ENCODE peak calls at places on chromosomes 7 and 10, in seven cellular contexts. B, U, D, R, C, W and L are unnamed samples.

GRCh38 chr10:6399241-6399701 is 180.8 kb downstream of the PRKCQ start:
- DNase-seq in B (no peak), U (peak), D (no peak), R (no peak), C (no peak), W (no peak), L (peak)

GRCh38 chr7:116911799-116912198 is 41.5 kb upstream of the ST7 start:
- DNase-seq in B (no peak), U (no peak), D (peak), R (no peak), C (no peak), W (no peak), L (no peak)

GRCh38 chr10:100267237-100268104 is at the start of gene CWF19L1:
- DNase-seq in B (peak), U (peak), D (peak), R (peak), C (peak), W (peak), L (peak)

GRCh38 chr10:10826125-10826524 is 191.5 kb upstream of the CELF2 start:
- DNase-seq in B (peak), U (no peak), D (peak), R (peak), C (no peak), W (no peak), L (peak)

GRCh38 chr10:109205929-109206585 is 717.3 kb downstream of the XPNPEP1 start:
- DNase-seq in B (no peak), U (peak), D (peak), R (no peak), C (no peak), W (no peak), L (no peak)

GRCh38 chr7:127876393-127876792 is 154.8 kb downstream of the LRRC4 start:
- DNase-seq in B (no peak), U (no peak), D (peak), R (no peak), C (no peak), W (no peak), L (peak)

GRCh38 chr10:94997763-94998174 is 59.3 kb downstream of the CYP2C9 start:
- DNase-seq in B (no peak), U (no peak), D (no peak), R (no peak), C (no peak), W (no peak), L (no peak)

GRCh38 chr7:78279457-78279856 is 480.9 kb downstream of the PHTF2 start:
- DNase-seq in B (no peak), U (no peak), D (no peak), R (no peak), C (no peak), W (no peak), L (peak)

GRCh38 chr10:72107325-72108003 is 19.1 kb upstream of the SPOCK2 start:
- DNase-seq in B (no peak), U (no peak), D (no peak), R (peak), C (no peak), W (no peak), L (peak)

GRCh38 chr10:120729508-120729907 is 121.7 kb upstream of the WDR11 start:
- DNase-seq in B (peak), U (no peak), D (no peak), R (no peak), C (no peak), W (no peak), L (no peak)

GRCh38 chr7:116455009-116455408 is 44.5 kb upstream of the CAV2 start:
- DNase-seq in B (peak), U (no peak), D (peak), R (no peak), C (no peak), W (no peak), L (peak)

GRCh38 chr10:128043259-128044045 is 82.8 kb downstream of the MKI67 start:
- DNase-seq in B (no peak), U (no peak), D (no peak), R (no peak), C (no peak), W (no peak), L (no peak)

GRCh38 chr7:107162466-107162865 is 6.3 kb upstream of the HBP1 start:
- DNase-seq in B (no peak), U (no peak), D (peak), R (no peak), C (no peak), W (no peak), L (no peak)

GRCh38 chr10:29646238-29646902 is 11.6 kb upstream of the SVIL start:
- DNase-seq in B (peak), U (peak), D (peak), R (peak), C (peak), W (no peak), L (peak)

GRCh38 chr7:143487566-143487965 is 9.9 kb downstream of the TAS2R41 start:
- DNase-seq in B (peak), U (no peak), D (peak), R (no peak), C (peak), W (no peak), L (peak)

GRCh38 chr10:59057350-59057749 is 119.1 kb upstream of the PHYHIPL start:
- DNase-seq in B (no peak), U (no peak), D (no peak), R (no peak), C (no peak), W (no peak), L (no peak)

GRCh38 chr7:47301078-47301477 is 280.8 kb downstream of the TNS3 start:
- DNase-seq in B (no peak), U (no peak), D (no peak), R (no peak), C (peak), W (no peak), L (peak)

GRCh38 chr7:96495751-96496216 is 173.9 kb upstream of the SLC25A13 start:
- DNase-seq in B (no peak), U (peak), D (no peak), R (no peak), C (no peak), W (no peak), L (peak)

GRCh38 chr7:138524259-138524658 is 64.2 kb downstream of the TRIM24 start:
- DNase-seq in B (no peak), U (no peak), D (no peak), R (no peak), C (no peak), W (no peak), L (no peak)

GRCh38 chr7:98223898-98224700 is 12.9 kb downstream of the BHLHA15 start:
- DNase-seq in B (no peak), U (no peak), D (no peak), R (no peak), C (no peak), W (no peak), L (no peak)

GRCh38 chr7:155584763-155585531 is 38.6 kb upstream of the CNPY1 start:
- DNase-seq in B (no peak), U (peak), D (peak), R (no peak), C (peak), W (no peak), L (peak)

GRCh38 chr7:47474937-47475879 is 106.7 kb downstream of the TNS3 start:
- DNase-seq in B (peak), U (peak), D (peak), R (peak), C (peak), W (peak), L (peak)

GRCh38 chr7:149005427-149006344 is 22.6 kb downstream of the PDIA4 start:
- DNase-seq in B (peak), U (peak), D (peak), R (no peak), C (peak), W (no peak), L (peak)

GRCh38 chr10:71812016-71812912 is 38.8 kb downstream of the PSAP start:
- DNase-seq in B (peak), U (peak), D (peak), R (peak), C (peak), W (no peak), L (peak)

GRCh38 chr7:68186072-68186471 is 1189.4 kb downstream of the TYW1 start:
- DNase-seq in B (no peak), U (no peak), D (no peak), R (no peak), C (no peak), W (no peak), L (no peak)

GRCh38 chr10:79385392-79385795 is 38.1 kb downstream of the PPIF start:
- DNase-seq in B (no peak), U (no peak), D (no peak), R (no peak), C (peak), W (no peak), L (no peak)

GRCh38 chr7:75776295-75776971 is 4.4 kb upstream of the CCL26 start:
- DNase-seq in B (no peak), U (peak), D (peak), R (peak), C (no peak), W (no peak), L (peak)

GRCh38 chr10:125259651-125260050 is 99.3 kb upstream of the CTBP2 start:
- DNase-seq in B (no peak), U (no peak), D (no peak), R (no peak), C (peak), W (no peak), L (no peak)

GRCh38 chr7:157446322-157446721 is 109.5 kb downstream of the DNAJB6 start:
- DNase-seq in B (no peak), U (no peak), D (no peak), R (no peak), C (peak), W (no peak), L (no peak)

GRCh38 chr10:127089446-127089845 is 106.9 kb downstream of the INSYN2A start:
- DNase-seq in B (no peak), U (no peak), D (no peak), R (no peak), C (peak), W (no peak), L (no peak)

DNA sequence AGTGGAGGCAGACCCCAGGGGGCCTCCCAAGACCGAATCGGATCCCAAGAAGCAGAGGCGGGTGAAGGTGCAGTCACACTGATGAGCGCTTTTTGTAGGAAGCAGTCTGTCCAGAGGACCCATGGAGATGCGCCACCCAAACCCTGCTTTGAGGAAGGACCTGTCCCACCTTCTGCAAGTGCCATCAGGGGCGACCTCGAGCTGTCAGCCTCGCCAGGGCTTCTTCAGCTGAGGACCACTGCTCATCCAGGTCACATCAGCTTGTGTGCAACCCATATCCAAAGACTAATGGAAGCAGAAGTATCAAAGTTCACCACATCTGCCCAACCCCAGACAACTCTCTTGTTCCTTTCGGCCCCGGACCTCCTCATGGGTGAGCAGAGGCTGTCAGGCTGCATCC is 61.5 kb downstream of the KCNH2 start:
- DNase-seq in B (no peak), U (no peak), D (no peak), R (no peak), C (peak), W (no peak), L (no peak)
- TF ChIP-seq CTCF in B (no peak), U (no peak), D (no peak), R (no peak), C (no peak), W (no peak), L (no peak)

DNA sequence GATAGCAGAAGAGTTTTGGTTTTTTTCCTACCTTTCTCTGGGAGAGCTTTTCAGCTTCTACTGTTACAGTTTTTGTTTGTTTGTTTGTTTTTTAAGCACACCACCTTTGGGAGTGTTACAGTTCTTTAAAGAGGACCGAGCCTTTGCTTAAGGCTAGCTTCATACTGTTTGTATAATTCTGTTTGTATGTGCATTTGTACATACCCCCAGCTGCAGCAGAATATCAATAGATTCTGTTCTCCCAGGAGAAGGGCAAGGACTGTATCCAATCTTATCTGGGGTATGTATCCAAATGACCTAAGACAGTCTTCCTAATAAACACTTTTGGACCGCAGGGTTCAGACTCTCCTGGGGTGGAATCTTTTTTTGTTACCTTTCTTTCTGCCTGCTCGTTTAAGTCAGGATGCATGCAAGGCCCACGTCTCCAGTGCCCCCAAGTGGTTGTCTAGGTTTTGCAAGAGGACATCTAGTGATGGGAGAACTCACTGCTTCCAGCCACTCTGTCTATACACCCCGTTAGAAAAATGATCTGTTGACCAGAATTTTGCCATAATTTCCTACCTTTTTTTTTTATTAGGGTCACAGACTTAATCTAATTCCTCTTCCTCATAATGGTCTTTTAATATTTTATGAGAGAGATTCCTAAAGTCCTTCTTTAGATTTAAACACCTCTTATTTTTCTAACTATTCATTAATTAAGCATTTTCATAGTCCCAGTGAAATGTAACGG is 23.9 kb downstream of the NRF1 start:
- DNase-seq in B (peak), U (peak), D (peak), R (peak), C (no peak), W (no peak), L (peak)
- TF ChIP-seq CTCF in B (peak), U (peak), D (peak), R (peak), C (no peak), W (peak), L (peak)

DNA sequence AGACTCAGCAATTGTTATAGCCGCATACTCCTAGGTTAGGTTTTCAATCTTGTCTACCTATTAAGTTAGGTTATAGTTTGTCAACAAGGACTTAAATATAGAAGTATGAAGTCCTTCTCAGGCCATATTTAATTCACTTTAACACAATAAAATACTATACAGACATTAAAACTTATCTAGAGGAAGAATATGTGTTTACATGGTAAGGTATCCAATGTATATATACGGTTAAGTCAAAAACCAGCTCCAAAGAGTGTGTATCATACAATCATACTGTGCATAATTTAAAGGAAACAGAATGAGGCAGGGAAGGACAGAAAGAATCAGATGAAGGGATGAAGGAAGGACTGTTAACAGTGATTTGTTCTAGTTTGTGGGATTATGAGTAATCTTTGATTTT is 79.5 kb upstream of the LANCL2 start:
- DNase-seq in B (no peak), U (no peak), D (no peak), R (no peak), C (no peak), W (no peak), L (no peak)
- TF ChIP-seq CTCF in B (no peak), U (no peak), D (no peak), R (no peak), C (no peak), W (no peak), L (no peak)

DNA sequence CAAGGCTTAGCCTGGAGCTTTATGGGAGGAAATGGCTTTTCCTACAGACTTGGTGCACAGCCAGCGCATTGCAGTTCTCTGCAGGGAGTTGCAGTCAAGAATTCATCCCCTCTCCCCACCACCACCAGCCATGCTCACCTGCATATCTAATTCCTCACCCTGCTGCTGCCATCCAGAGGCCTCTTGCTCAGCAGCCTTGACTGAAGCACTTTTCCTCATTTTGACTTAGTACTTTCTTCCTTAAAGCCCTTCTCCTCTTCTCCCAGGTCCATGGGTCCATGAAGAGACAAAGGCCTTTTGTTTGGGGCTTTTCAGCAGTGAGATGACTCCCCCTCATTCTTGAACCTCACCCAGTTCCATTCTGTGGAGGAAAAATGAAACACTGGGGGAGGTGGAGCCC is 39.7 kb upstream of the GPR141 start:
- DNase-seq in B (peak), U (peak), D (no peak), R (no peak), C (no peak), W (no peak), L (no peak)
- TF ChIP-seq CTCF in B (no peak), U (no peak), D (no peak), R (no peak), C (no peak), W (no peak), L (no peak)

DNA sequence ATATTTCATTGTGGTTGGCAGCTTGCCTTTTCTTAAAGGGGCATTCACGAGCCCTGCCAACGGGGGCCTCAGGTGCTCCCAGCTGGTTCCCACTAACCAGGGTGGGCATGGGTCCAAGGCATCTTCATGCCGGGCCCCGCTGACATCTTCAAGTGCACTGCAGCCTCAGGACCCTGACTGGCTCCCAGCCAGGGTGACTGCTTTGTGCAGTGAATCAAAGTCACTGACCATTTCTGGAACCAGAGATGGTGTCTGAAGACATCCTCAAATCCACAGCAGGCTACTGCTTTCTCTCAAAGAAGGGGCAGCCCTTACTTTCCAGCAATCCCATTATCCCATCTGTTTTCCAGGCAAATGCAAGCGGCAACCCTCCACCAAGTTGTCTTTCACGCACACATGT is 275.2 kb upstream of the MGMT start:
- DNase-seq in B (no peak), U (no peak), D (no peak), R (no peak), C (no peak), W (no peak), L (peak)
- TF ChIP-seq CTCF in B (no peak), U (no peak), D (no peak), R (no peak), C (no peak), W (no peak), L (no peak)

GRCh38 chr7:27197137-27198042 is 2.5 kb downstream of the HOXA13 start:
- DNase-seq in B (peak), U (peak), D (no peak), R (no peak), C (no peak), W (no peak), L (no peak)

GRCh38 chr7:27199820-27200760 is at the start of gene HOXA13:
- DNase-seq in B (no peak), U (peak), D (peak), R (no peak), C (peak), W (no peak), L (no peak)

GRCh38 chr7:27198871-27199801 is 755 bp downstream of the HOXA13 start:
- DNase-seq in B (no peak), U (peak), D (no peak), R (no peak), C (peak), W (no peak), L (no peak)

GRCh38 chr7:27196287-27196739 is 3.6 kb downstream of the HOXA13 start:
- DNase-seq in B (peak), U (peak), D (peak), R (no peak), C (peak), W (peak), L (peak)

DNA sequence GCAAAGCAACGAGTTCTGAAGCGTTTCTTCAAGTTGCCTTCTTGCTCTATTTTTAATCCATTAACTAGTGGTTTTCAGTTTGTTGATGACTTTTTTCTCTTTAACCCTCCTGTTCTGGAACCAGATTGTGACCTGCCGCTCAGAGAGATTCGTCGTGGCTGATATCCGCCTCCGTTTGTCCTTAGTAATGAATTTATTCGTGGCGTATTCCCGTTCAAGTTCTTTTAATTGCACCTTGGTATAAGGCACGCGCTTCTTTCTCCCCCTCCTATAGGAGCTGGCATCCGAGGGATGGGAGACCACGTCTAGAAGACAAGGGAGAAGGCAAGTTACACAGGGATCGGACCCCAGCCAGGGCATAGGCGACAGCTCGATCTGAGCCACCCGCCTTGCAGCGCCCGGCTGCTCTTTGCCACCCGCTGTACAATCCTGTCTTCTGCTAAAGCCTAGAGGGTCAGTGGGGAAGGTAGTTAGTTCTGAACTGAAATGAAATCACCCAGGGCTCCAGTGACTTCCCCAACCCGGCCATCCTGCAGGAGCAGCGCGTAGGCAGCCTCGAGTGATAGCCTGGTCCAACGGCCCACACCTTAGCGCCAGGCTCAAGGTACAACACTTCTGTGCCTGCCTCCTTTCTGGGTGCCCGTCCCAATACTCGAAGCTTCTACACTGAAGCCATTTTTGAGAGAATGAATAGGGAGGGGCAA is 1.6 kb downstream of the HOXA13 start:
- DNase-seq in B (no peak), U (peak), D (no peak), R (no peak), C (peak), W (no peak), L (no peak)
- TF ChIP-seq CTCF in B (no peak), U (no peak), D (no peak), R (no peak), C (no peak), W (no peak), L (no peak)

GRCh38 chr7:1707756-1708611 is 37.9 kb downstream of the ELFN1 start:
- DNase-seq in B (no peak), U (no peak), D (no peak), R (no peak), C (peak), W (no peak), L (no peak)
- TF ChIP-seq CTCF in B (no peak), U (no peak), D (peak), R (peak), C (no peak), W (peak), L (no peak)

GRCh38 chr7:73952266-73952665 is 75.7 kb upstream of the ELN start:
- DNase-seq in B (peak), U (no peak), D (no peak), R (no peak), C (no peak), W (no peak), L (no peak)
- TF ChIP-seq CTCF in B (no peak), U (no peak), D (no peak), R (no peak), C (no peak), W (no peak), L (no peak)